ENCODE peak calls at places on chromosome 3, in four cellular contexts. N, Y, F and P are unnamed samples.
A peak's percentile ranks its signal among the peaks of the same experiment; 100 is the strongest.

GRCh38 chr3:134378384-134378783 is 4.1 kb upstream of the AMOTL2 start:
- DNase-seq in Y (peak; percentile 7), F (no peak), N (peak; percentile 33), P (no peak)

GRCh38 chr3:112755845-112756671 is 90.6 kb downstream of the CD200R1L start:
- DNase-seq in N (no peak), F (no peak), Y (peak; percentile 56), P (no peak)

GRCh38 chr3:194218646-194219453 is 82.9 kb downstream of the HES1 start:
- DNase-seq in F (no peak), N (no peak), Y (no peak), P (no peak)

GRCh38 chr3:115858995-115859807 is 235.9 kb downstream of the GAP43 start:
- DNase-seq in N (no peak), Y (no peak), F (no peak), P (no peak)

GRCh38 chr3:112888388-112889085 is 41.9 kb upstream of the CD200R1L start:
- DNase-seq in F (no peak), N (no peak), Y (no peak), P (no peak)

GRCh38 chr3:94440767-94441493 is 378.1 kb downstream of the NSUN3 start:
- DNase-seq in F (no peak), N (no peak), Y (no peak), P (no peak)

GRCh38 chr3:74267583-74268184 is 346.8 kb downstream of the CNTN3 start:
- DNase-seq in Y (peak; percentile 38), N (peak; percentile 29), F (no peak), P (peak; percentile 2)

GRCh38 chr3:142586803-142587406 is 8.4 kb upstream of the ATR start:
- DNase-seq in N (peak; percentile 43), Y (peak; percentile 49), F (no peak), P (no peak)

GRCh38 chr3:141680620-141681389 is 57.3 kb upstream of the RNF7 start:
- DNase-seq in F (no peak), N (peak; percentile 30), Y (no peak), P (no peak)

GRCh38 chr3:11847607-11848006 is 922 bp upstream of the TAMM41 start:
- DNase-seq in N (no peak), F (no peak), Y (peak; percentile 4), P (no peak)

GRCh38 chr3:87206070-87206469 is 21.0 kb upstream of the CHMP2B start:
- DNase-seq in N (no peak), Y (no peak), F (no peak), P (no peak)

GRCh38 chr3:40719660-40720287 is 195.0 kb downstream of the ZNF621 start:
- DNase-seq in Y (no peak), N (peak; percentile 48), F (no peak), P (no peak)

GRCh38 chr3:99319450-99319849 is 318.9 kb upstream of the COL8A1 start:
- DNase-seq in Y (no peak), N (no peak), F (no peak), P (no peak)

GRCh38 chr3:17179381-17180205 is 294.8 kb downstream of the PLCL2 start:
- DNase-seq in Y (no peak), N (no peak), F (peak; percentile 56), P (no peak)

GRCh38 chr3:124383051-124383450 is 347.2 kb upstream of the UMPS start:
- DNase-seq in N (no peak), F (no peak), Y (no peak), P (no peak)

GRCh38 chr3:153963012-153963411 is 158.2 kb upstream of the ARHGEF26 start:
- DNase-seq in F (no peak), N (no peak), Y (no peak), P (no peak)

GRCh38 chr3:63724987-63725386 is 72.5 kb downstream of the SNTN start:
- DNase-seq in Y (no peak), N (peak; percentile 7), F (no peak), P (no peak)

GRCh38 chr3:123984957-123985356 is 7.0 kb downstream of the ROPN1 start:
- DNase-seq in N (no peak), F (no peak), Y (no peak), P (no peak)

GRCh38 chr3:129576514-129577345 is 29.7 kb downstream of the PLXND1 start:
- DNase-seq in F (peak; percentile 35), N (no peak), Y (peak; percentile 89), P (peak; percentile 58)

GRCh38 chr3:88957751-88958452 is 149.5 kb upstream of the EPHA3 start:
- DNase-seq in N (no peak), Y (no peak), F (no peak), P (no peak)

GRCh38 chr3:1272541-1273265 is 179.9 kb downstream of the CNTN6 start:
- DNase-seq in Y (no peak), F (no peak), N (no peak), P (no peak)

GRCh38 chr3:173066044-173066679 is 74.9 kb downstream of the SPATA16 start:
- DNase-seq in F (no peak), N (no peak), Y (no peak), P (no peak)

GRCh38 chr3:51937611-51938450 is 3.9 kb downstream of the RRP9 start:
- DNase-seq in Y (no peak), F (no peak), N (no peak), P (no peak)

GRCh38 chr3:14507345-14507741 is 32.8 kb downstream of the GRIP2 start:
- DNase-seq in N (no peak), F (no peak), Y (peak; percentile 14), P (no peak)

GRCh38 chr3:69368129-69368741 is 17.7 kb downstream of the FRMD4B start:
- DNase-seq in Y (peak; percentile 89), F (peak; percentile 91), N (no peak), P (peak; percentile 37)

DNA sequence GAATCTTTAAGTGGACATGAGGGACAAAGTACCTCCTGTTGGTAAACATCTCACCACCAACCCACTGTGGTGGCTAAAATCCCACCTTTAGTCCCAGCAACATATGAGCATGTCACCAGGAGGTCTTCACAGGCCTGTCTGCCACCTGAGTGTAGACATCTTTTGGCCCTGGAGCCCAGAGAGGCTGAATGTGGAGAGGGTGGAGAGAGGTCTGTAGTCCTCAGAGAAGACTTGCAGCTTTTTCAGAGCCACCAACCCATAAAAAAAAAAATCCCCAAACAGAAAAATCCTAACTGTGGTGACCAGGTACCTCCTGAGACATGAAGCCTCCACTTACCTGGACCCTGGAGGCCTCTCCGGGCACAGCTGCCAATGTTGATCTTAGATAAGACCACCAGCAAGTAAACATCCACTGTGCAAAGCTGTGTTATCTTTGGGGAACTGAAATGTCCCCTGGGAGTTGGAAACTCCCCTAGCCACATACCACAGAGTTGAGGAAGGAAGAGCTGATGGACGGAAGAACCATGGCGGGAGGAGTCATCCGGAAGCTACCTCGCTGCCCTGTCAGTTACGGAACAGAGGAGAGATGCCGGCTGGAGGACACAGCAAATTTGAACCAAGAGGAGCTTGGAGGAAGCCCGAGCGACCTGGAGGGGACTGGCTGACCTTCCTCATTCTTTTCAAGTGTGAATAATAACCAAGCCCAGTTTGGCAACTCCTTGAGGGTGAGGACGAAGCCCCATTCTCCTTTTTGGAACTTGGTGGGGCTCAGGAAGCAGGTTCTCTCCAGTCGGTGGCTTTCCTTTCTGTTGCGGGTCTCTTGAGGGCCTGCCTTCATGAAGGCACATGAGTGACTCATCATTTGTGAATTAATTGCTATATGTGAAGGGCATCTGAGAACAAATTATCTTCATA is at the start of gene GHRL:
- DNase-seq in N (peak; percentile 51), Y (peak; percentile 93), F (peak; percentile 68), P (peak; percentile 47)
- TF ChIP-seq SPI1 in N (peak; percentile 73), Y (peak; percentile 85), F (peak; percentile 86), P (peak; percentile 84)

GRCh38 chr3:48446425-48447193 is at the start of gene ATRIP:
- DNase-seq in Y (peak; percentile 86), F (no peak), N (peak; percentile 89), P (peak; percentile 94)
- TF ChIP-seq SPI1 in Y (no peak), F (no peak), N (no peak), P (no peak)

DNA sequence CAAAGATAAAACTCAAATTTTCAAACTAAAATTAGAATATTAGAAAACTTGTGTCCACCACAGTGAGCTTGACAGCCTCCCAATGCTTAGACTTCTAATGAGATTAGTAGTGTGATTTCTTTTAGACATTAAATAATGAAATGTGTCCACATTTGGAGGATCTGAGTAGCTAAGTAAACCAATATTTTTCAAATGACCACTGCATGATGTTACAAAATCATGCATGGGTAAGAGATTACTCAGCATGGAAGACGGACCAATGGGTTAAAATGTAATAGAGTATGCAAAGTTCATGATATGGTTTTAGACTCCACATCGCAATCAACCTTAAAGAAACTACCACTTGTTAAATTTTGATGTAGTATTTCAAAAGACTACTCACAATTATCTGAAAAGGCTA is 130.6 kb downstream of the IMPG2 start:
- DNase-seq in N (no peak), F (no peak), Y (no peak), P (no peak)
- TF ChIP-seq SPI1 in N (no peak), F (no peak), Y (no peak), P (no peak)

GRCh38 chr3:24166518-24166917 is 221.4 kb downstream of the NR1D2 start:
- DNase-seq in Y (no peak), F (no peak), N (no peak), P (no peak)

GRCh38 chr3:24167468-24167867 is 222.4 kb downstream of the NR1D2 start:
- DNase-seq in F (no peak), N (no peak), Y (no peak), P (no peak)

GRCh38 chr3:24161841-24162240 is 216.8 kb downstream of the NR1D2 start:
- DNase-seq in Y (no peak), F (no peak), N (no peak), P (no peak)

GRCh38 chr3:24165583-24165982 is 220.5 kb downstream of the NR1D2 start:
- DNase-seq in F (no peak), Y (no peak), N (no peak), P (no peak)

GRCh38 chr3:24164967-24165366 is 219.9 kb downstream of the NR1D2 start:
- DNase-seq in N (no peak), F (no peak), Y (no peak), P (no peak)
- TF ChIP-seq SPI1 in N (no peak), F (no peak), Y (no peak), P (no peak)

DNA sequence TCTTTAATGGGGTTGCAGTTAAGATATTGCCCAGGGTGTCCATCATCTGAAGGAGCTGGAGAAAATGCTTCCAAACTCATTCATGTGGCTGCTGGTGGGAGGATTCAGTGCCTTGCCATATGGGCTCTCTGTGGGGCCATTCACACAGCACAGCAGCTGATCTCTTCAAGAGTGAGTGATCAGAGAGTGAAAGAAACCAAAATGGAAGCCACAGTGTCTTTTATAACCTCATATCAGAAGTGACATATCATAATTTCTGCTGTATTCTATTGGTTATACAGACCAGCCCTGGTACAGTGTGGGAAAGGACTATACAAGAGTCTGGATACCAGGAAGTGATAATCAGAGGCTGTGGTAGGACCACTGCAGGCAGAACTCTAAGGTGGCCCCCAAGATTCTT is 33.6 kb downstream of the HHLA2 start:
- DNase-seq in N (no peak), F (no peak), Y (no peak), P (no peak)
- TF ChIP-seq SPI1 in N (no peak), F (no peak), Y (no peak), P (no peak)

DNA sequence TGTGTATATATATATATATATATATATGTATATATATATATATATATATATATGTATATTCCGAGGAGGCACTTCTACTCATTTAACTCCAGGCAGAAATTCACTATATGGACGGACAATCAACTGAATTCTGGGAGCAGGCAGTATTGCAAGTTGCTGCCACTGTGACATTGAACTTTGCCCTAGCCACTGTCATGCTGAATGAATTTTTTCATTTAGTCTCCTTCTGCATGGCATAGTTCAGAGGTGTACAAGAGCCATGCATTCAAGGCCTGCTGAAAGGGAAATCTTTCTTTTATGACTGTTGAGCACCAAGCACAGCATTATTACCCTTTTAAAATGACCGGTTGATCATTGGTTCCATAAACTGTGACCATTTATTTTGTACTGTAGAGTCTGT is 176.2 kb upstream of the THRB start:
- DNase-seq in Y (no peak), N (no peak), F (no peak), P (no peak)
- TF ChIP-seq SPI1 in Y (no peak), N (no peak), F (no peak), P (no peak)